ENCODE peak calls at places on chromosomes 6 and 20, in seven cellular contexts. P, W, T, G, B, X and Z are unnamed samples.

GRCh38 chr6:83252717-83253116 is 59.6 kb downstream of the RWDD2A start:
- DNase-seq in G (peak), X (no peak), T (no peak), B (no peak), W (no peak), P (peak), Z (no peak)

GRCh38 chr6:116847234-116847633 is 18.4 kb upstream of the GPRC6A start:
- DNase-seq in P (peak), T (no peak), W (no peak), X (no peak), B (no peak), G (peak), Z (no peak)

GRCh38 chr6:25583099-25583498 is 68.9 kb upstream of the SCGN start:
- DNase-seq in G (no peak), W (peak), X (no peak), T (no peak), B (no peak), P (no peak), Z (no peak)

GRCh38 chr20:34045294-34045693 is 51.6 kb downstream of the RALY start:
- DNase-seq in X (no peak), B (no peak), P (no peak), W (no peak), T (no peak), G (peak), Z (no peak)

GRCh38 chr20:57124800-57125399 is 141.5 kb downstream of the BMP7 start:
- DNase-seq in P (peak), T (no peak), X (no peak), B (no peak), W (no peak), G (no peak), Z (no peak)

GRCh38 chr6:63174173-63174572 is 37.1 kb upstream of the FKBP1C start:
- DNase-seq in P (no peak), T (no peak), W (no peak), X (no peak), G (no peak), B (no peak), Z (no peak)

GRCh38 chr6:72321741-72322140 is 300.1 kb upstream of the KCNQ5 start:
- DNase-seq in T (no peak), G (peak), W (no peak), B (no peak), X (no peak), P (peak), Z (no peak)

GRCh38 chr20:3653921-3654320 is 9.3 kb downstream of the GFRA4 start:
- DNase-seq in W (no peak), X (no peak), P (no peak), B (no peak), G (no peak), T (no peak), Z (no peak)

GRCh38 chr6:114051031-114051430 is 80.1 kb upstream of the HDAC2 start:
- DNase-seq in T (no peak), P (no peak), G (no peak), W (no peak), B (no peak), X (no peak), Z (no peak)

GRCh38 chr6:55578537-55579363 is at the start of gene HMGCLL1:
- DNase-seq in W (no peak), B (peak), G (no peak), P (no peak), T (peak), X (peak), Z (no peak)

GRCh38 chr20:62523473-62524203 is 47.8 kb upstream of the GATA5 start:
- DNase-seq in B (no peak), G (no peak), T (no peak), W (peak), X (no peak), P (no peak), Z (no peak)

GRCh38 chr20:43579861-43580793 is 10.6 kb upstream of the IFT52 start:
- DNase-seq in B (no peak), P (no peak), G (no peak), T (no peak), X (peak), W (no peak), Z (no peak)

GRCh38 chr6:121344539-121344938 is 10.3 kb upstream of the TBC1D32 start:
- DNase-seq in G (no peak), P (no peak), X (no peak), W (no peak), B (no peak), T (no peak), Z (no peak)

GRCh38 chr6:129785756-129786135 is 75.4 kb downstream of the TMEM244 start:
- DNase-seq in W (no peak), X (no peak), G (no peak), T (no peak), P (no peak), B (no peak), Z (no peak)

GRCh38 chr20:6007094-6007528 is 46.7 kb downstream of the LRRN4 start:
- DNase-seq in T (no peak), B (no peak), P (no peak), W (peak), G (peak), X (no peak), Z (no peak)

GRCh38 chr6:84764332-84765049 is at the start of gene TBX18:
- DNase-seq in X (peak), G (peak), T (peak), P (peak), B (peak), W (peak), Z (peak)

GRCh38 chr20:50824137-50824536 is 29.3 kb downstream of the BCAS4 start:
- DNase-seq in B (no peak), G (peak), X (no peak), T (no peak), P (peak), W (no peak), Z (no peak)

GRCh38 chr6:53728570-53729194 is 63.1 kb upstream of the KLHL31 start:
- DNase-seq in T (peak), W (peak), G (peak), B (peak), P (peak), X (no peak), Z (peak)

GRCh38 chr6:74480561-74480960 is 725.3 kb downstream of the COL12A1 start:
- DNase-seq in G (no peak), X (no peak), W (no peak), T (no peak), P (no peak), B (no peak), Z (no peak)

GRCh38 chr6:152338335-152339125 is 298.6 kb downstream of the SYNE1 start:
- DNase-seq in W (peak), X (no peak), P (peak), T (peak), G (peak), B (no peak), Z (no peak)

GRCh38 chr6:57432162-57432561 is 114.7 kb downstream of the PRIM2 start:
- DNase-seq in T (no peak), W (no peak), B (no peak), P (peak), G (peak), X (no peak), Z (no peak)

GRCh38 chr6:113978084-113978675 is 7.2 kb upstream of the HDAC2 start:
- DNase-seq in P (no peak), T (no peak), W (no peak), G (no peak), B (no peak), X (no peak), Z (no peak)

GRCh38 chr6:66326228-66326627 is 619.2 kb upstream of the EYS start:
- DNase-seq in X (no peak), B (no peak), G (no peak), W (no peak), T (no peak), P (no peak), Z (no peak)

GRCh38 chr20:60782959-60783625 is 469.0 kb upstream of the CDH4 start:
- DNase-seq in P (no peak), T (no peak), B (no peak), W (no peak), X (no peak), G (no peak), Z (no peak)

GRCh38 chr20:1061484-1062221 is 56.7 kb upstream of the PSMF1 start:
- DNase-seq in X (no peak), P (no peak), B (no peak), T (no peak), G (no peak), W (no peak), Z (no peak)

GRCh38 chr6:5464096-5464885 is 203.0 kb downstream of the FARS2 start:
- DNase-seq in T (no peak), G (no peak), X (no peak), W (no peak), P (peak), B (no peak), Z (no peak)

GRCh38 chr6:52399511-52400315 is 20.4 kb upstream of the EFHC1 start:
- DNase-seq in X (no peak), P (peak), G (peak), T (peak), B (no peak), W (peak), Z (no peak)

GRCh38 chr20:63319164-63320040 is 26.4 kb downstream of the COL20A1 start:
- DNase-seq in G (no peak), W (no peak), P (no peak), T (no peak), B (no peak), X (peak), Z (no peak)

GRCh38 chr20:58891686-58892125 is 39.2 kb downstream of the GNAS start:
- DNase-seq in P (no peak), B (no peak), W (peak), G (peak), X (peak), T (peak), Z (no peak)

GRCh38 chr6:115643762-115644161 is 416.9 kb downstream of the FRK start:
- DNase-seq in P (peak), X (no peak), G (peak), B (no peak), W (no peak), T (no peak), Z (no peak)

GRCh38 chr6:41574002-41574401 is 27.8 kb downstream of the FOXP4 start:
- DNase-seq in X (no peak), P (no peak), B (no peak), T (no peak), W (no peak), G (no peak), Z (no peak)

GRCh38 chr6:41572613-41573012 is 26.4 kb downstream of the FOXP4 start:
- DNase-seq in P (no peak), X (no peak), W (no peak), G (no peak), T (no peak), B (no peak), Z (no peak)

GRCh38 chr6:41575598-41575997 is 29.4 kb downstream of the FOXP4 start:
- DNase-seq in P (no peak), T (no peak), W (no peak), G (no peak), X (no peak), B (no peak), Z (no peak)

GRCh38 chr6:41571066-41571780 is 25.0 kb downstream of the FOXP4 start:
- DNase-seq in G (no peak), P (no peak), B (no peak), T (no peak), W (peak), X (no peak), Z (no peak)

DNA sequence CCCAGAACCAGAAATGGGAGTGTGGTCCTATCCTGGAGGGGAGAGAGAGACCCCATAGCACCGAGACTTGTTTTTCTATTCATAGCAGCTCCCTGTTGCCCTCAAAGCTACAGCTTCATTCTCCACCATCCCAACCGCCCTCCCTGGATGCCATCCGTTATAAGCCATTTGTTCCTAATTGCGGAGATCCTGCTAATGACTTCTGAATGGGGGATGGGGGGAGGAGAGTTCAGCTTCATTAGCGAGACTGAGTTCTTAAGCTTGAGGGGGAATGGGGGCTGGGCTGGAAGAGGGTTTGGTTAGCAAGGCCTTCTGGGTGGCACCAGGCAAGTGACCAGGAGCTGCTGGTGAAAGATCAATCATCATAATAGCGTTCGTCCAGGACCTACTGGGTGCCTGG is 27.1 kb downstream of the FOXP4 start:
- DNase-seq in X (no peak), T (no peak), P (no peak), B (no peak), G (no peak), W (no peak), Z (no peak)
- TF ChIP-seq CTCF in X (no peak), T (no peak), P (no peak), B (no peak), G (no peak), W (no peak), Z (no peak)

DNA sequence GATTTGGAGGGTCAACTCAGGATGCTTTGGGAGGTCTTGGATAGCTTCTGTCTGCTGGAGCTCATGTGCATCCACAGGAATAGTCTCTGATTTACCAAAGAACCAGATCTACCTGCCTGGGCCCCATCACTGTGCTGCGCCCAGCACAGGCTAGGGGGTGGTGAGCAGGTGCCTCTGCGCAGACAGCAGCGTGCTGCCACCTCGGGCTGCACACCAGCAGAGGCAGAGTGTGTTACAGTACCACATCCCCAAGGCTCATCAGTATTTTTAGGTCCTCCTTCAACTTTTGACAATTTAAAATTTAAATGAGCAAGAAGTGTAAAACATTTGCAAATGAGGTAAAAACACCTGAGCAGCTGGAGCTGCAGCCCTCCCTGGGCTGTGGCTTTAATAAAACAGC is 324.8 kb downstream of the ZFAND3 start:
- DNase-seq in P (no peak), W (no peak), T (no peak), B (no peak), X (peak), G (no peak), Z (no peak)
- TF ChIP-seq CTCF in P (no peak), W (no peak), T (no peak), B (no peak), X (no peak), G (no peak), Z (no peak)

GRCh38 chr20:18139832-18140231 is 2.2 kb downstream of the KAT14 start:
- DNase-seq in G (no peak), P (no peak), W (no peak), X (no peak), B (no peak), T (no peak), Z (no peak)
- TF ChIP-seq CTCF in G (no peak), P (no peak), W (no peak), X (no peak), B (no peak), T (no peak), Z (no peak)

GRCh38 chr6:134128146-134128545 is 75.7 kb upstream of the SLC2A12 start:
- DNase-seq in G (no peak), W (no peak), P (no peak), T (no peak), X (no peak), B (no peak), Z (no peak)

GRCh38 chr6:134119481-134119880 is 67.1 kb upstream of the SLC2A12 start:
- DNase-seq in P (no peak), W (no peak), X (no peak), B (no peak), T (no peak), G (no peak), Z (no peak)

GRCh38 chr6:134122775-134123174 is 70.4 kb upstream of the SLC2A12 start:
- DNase-seq in W (no peak), B (no peak), P (no peak), T (no peak), G (no peak), X (no peak), Z (no peak)

GRCh38 chr6:134123666-134124208 is 71.3 kb upstream of the SLC2A12 start:
- DNase-seq in X (no peak), P (peak), W (peak), G (peak), B (no peak), T (no peak), Z (no peak)
- TF ChIP-seq CTCF in X (peak), P (peak), W (peak), G (peak), B (peak), T (peak), Z (peak)

DNA sequence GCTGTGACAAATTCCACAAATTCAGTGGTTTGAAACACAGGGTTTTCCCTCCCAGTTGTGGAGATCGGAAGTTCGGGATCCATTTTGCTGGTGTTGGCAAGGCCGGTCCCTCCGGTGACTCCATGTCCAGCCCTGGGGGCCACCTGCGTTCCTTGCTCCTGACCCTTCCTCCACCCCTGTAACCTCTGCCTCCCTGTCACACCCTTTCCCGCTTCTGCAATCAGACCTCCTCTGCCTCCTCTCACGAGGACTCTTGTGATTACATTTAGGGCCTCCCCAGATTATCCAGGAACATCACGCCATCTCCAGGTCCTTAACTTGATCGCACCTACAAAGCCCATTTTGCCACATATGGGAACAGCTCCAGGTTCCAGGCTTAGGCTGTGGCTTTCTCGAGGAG is 12.5 kb downstream of the RPS6KA2 start:
- DNase-seq in W (no peak), T (no peak), X (no peak), P (no peak), B (no peak), G (no peak), Z (no peak)
- TF ChIP-seq CTCF in W (no peak), T (no peak), X (no peak), P (no peak), B (no peak), G (no peak), Z (no peak)

GRCh38 chr6:46657642-46658041 is 4.9 kb downstream of the SLC25A27 start:
- DNase-seq in W (no peak), T (no peak), B (no peak), G (no peak), P (no peak), X (no peak), Z (no peak)

GRCh38 chr6:46652603-46653438 is at the start of the genes CYP39A1 and SLC25A27:
- DNase-seq in B (peak), T (peak), W (peak), G (peak), P (peak), X (peak), Z (peak)

GRCh38 chr6:46653439-46653942 is 716 bp downstream of the SLC25A27 start:
- DNase-seq in W (no peak), P (peak), B (no peak), G (no peak), T (no peak), X (no peak), Z (no peak)

GRCh38 chr6:46652232-46652602 is 401 bp downstream of the CYP39A1 start:
- DNase-seq in B (no peak), G (no peak), W (no peak), P (no peak), T (no peak), X (no peak), Z (no peak)

DNA sequence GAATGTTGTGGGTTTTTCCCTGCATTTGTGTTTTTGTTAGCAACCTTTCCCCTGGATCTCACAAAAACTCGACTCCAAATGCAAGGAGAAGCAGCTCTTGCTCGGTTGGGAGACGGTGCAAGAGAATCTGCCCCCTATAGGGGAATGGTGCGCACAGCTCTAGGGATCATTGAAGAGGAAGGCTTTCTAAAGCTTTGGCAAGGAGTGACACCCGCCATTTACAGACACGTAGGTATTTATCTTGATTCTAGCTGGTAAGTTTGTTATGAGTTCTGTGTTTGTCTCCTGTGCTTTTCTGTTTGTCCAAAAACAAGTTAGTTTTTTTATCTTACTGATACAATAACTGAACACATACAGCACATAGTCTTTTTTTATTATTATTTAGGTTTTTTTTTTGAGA is 3.0 kb downstream of the SLC25A27 start:
- DNase-seq in G (no peak), T (peak), W (no peak), P (no peak), X (no peak), B (peak), Z (no peak)
- TF ChIP-seq CTCF in G (peak), T (peak), W (no peak), P (peak), X (peak), B (peak), Z (peak)

GRCh38 chr6:2716926-2717700 is 33.6 kb downstream of the MYLK4 start:
- DNase-seq in B (no peak), T (no peak), G (no peak), X (no peak), P (no peak), W (no peak), Z (no peak)
- TF ChIP-seq CTCF in B (no peak), T (no peak), G (no peak), X (no peak), P (no peak), W (no peak), Z (no peak)

GRCh38 chr20:39778847-39779641 is 816.9 kb downstream of the DHX35 start:
- DNase-seq in G (peak), B (no peak), T (no peak), W (no peak), X (no peak), P (peak), Z (no peak)
- TF ChIP-seq CTCF in G (no peak), B (no peak), T (no peak), W (no peak), X (no peak), P (peak), Z (no peak)